ENCODE peak calls at places on chromosomes 11 and 22, in seven cellular contexts. E is effector memory CD8-positive, alpha-beta T cell; V is activated T-helper 1 cell treated with anti-CD3 and anti-CD28 coated beads, Interleukin-12 subunit alpha, Interleukin-12 subunit beta, Interleukin-2, Interleukin-4 antibody, amounts not matched to agents 30 ng/mL and 10 ng/mL and 1 ng/mL, durations not matched to agents 14 hours and 24 hours and 36 hours; C is amygdala; M is H4; N is transverse colon; G is DMS53. S is an unnamed sample.

GRCh38 chr11:72069787-72070251 is 10.5 kb downstream of the NUMA1 start:
- DNase-seq in E (no peak), M (peak; percentile 47), V (no peak), G (peak; percentile 87), N (peak; percentile 83), C (peak; percentile 2), S (no peak)

GRCh38 chr22:38760477-38761201 is 4.8 kb upstream of the SUN2 start:
- DNase-seq in V (no peak), C (no peak), E (no peak), N (no peak), G (peak; percentile 62), M (no peak), S (peak; percentile 50)

GRCh38 chr11:117717485-117718314 is 79.3 kb downstream of the DSCAML1 start:
- DNase-seq in C (peak; percentile 46), V (no peak), E (no peak), N (peak; percentile 32), M (no peak), G (peak; percentile 96), S (peak; percentile 49)

GRCh38 chr11:61589961-61590360 is 9.1 kb upstream of the SYT7 start:
- DNase-seq in G (no peak), C (no peak), N (no peak), V (no peak), M (no peak), E (no peak), S (no peak)

GRCh38 chr11:74012072-74012809 is 3.4 kb upstream of the UCP3 start:
- DNase-seq in N (no peak), G (no peak), C (no peak), E (no peak), V (no peak), M (no peak), S (no peak)

GRCh38 chr11:61972796-61973602 is 5.6 kb upstream of the FTH1 start:
- DNase-seq in E (no peak), G (peak; percentile 60), V (no peak), M (peak; percentile 69), N (no peak), C (no peak), S (no peak)

GRCh38 chr22:19120829-19121630 is 1.2 kb downstream of the DGCR2 start:
- DNase-seq in C (no peak), M (peak; percentile 22), G (peak; percentile 57), V (no peak), E (no peak), N (peak; percentile 80), S (no peak)

GRCh38 chr11:57515332-57516060 is at the start of gene SLC43A1:
- DNase-seq in C (no peak), E (peak; percentile 14), M (no peak), G (peak; percentile 35), N (peak; percentile 58), V (peak; percentile 9), S (peak; percentile 62)

GRCh38 chr11:93169950-93170561 is 27.7 kb downstream of the SLC36A4 start:
- DNase-seq in G (peak; percentile 64), V (no peak), E (no peak), C (no peak), M (peak; percentile 9), N (no peak), S (peak; percentile 64)

GRCh38 chr11:10459029-10459970 is 4.2 kb downstream of the AMPD3 start:
- DNase-seq in G (no peak), V (peak; percentile 61), M (no peak), C (no peak), E (peak; percentile 52), N (no peak), S (peak; percentile 52)

GRCh38 chr11:47863189-47863892 is 15.2 kb upstream of the NUP160 start:
- DNase-seq in M (peak; percentile 95), G (no peak), V (no peak), C (no peak), E (no peak), N (no peak), S (no peak)

GRCh38 chr11:130118636-130119387 is 40.8 kb upstream of the ST14 start:
- DNase-seq in C (no peak), E (peak; percentile 19), G (no peak), V (no peak), M (no peak), N (no peak), S (no peak)

GRCh38 chr11:22169833-22170232 is 23.1 kb upstream of the ANO5 start:
- DNase-seq in C (no peak), G (peak; percentile 60), V (no peak), E (no peak), N (no peak), M (peak; percentile 18), S (peak; percentile 35)

GRCh38 chr11:117930668-117931330 is 1.6 kb upstream of the TMPRSS13 start:
- DNase-seq in G (no peak), E (peak; percentile 26), M (no peak), N (no peak), C (no peak), V (no peak), S (no peak)

GRCh38 chr11:27201454-27202302 is 161.1 kb downstream of the BBOX1 start:
- DNase-seq in E (no peak), M (peak; percentile 90), V (no peak), G (peak; percentile 93), N (peak; percentile 96), C (no peak), S (peak; percentile 80)

GRCh38 chr11:116536416-116536815 is 236.4 kb downstream of the BUD13 start:
- DNase-seq in N (no peak), E (no peak), G (no peak), M (no peak), V (no peak), C (no peak), S (no peak)

GRCh38 chr11:119417726-119418540 is 5.0 kb downstream of the THY1 start:
- DNase-seq in C (no peak), G (no peak), M (peak; percentile 81), E (no peak), N (no peak), V (no peak), S (no peak)

GRCh38 chr22:24803064-24803542 is 2.9 kb upstream of the SGSM1 start:
- DNase-seq in E (peak; percentile 61), N (peak; percentile 71), G (peak; percentile 57), V (peak; percentile 35), C (peak; percentile 2), M (no peak), S (no peak)

GRCh38 chr11:3840870-3841425 is at the start of gene RHOG:
- DNase-seq in E (peak; percentile 45), C (peak; percentile 75), G (peak; percentile 91), N (peak; percentile 88), V (peak; percentile 63), M (peak; percentile 77), S (peak; percentile 56)

GRCh38 chr22:23245799-23246136 is 65.5 kb downstream of the BCR start:
- DNase-seq in E (no peak), C (no peak), N (no peak), M (no peak), V (no peak), G (no peak), S (no peak)

GRCh38 chr11:126054882-126055281 is 7.8 kb downstream of the CDON start:
- DNase-seq in N (no peak), M (no peak), G (no peak), C (no peak), V (no peak), E (no peak), S (no peak)

GRCh38 chr22:50082961-50083461 is 2.2 kb downstream of the MLC1 start:
- DNase-seq in V (no peak), M (no peak), E (no peak), C (no peak), N (peak; percentile 24), G (peak; percentile 71), S (no peak)

GRCh38 chr11:73645972-73646631 is at the start of gene PLEKHB1:
- DNase-seq in V (no peak), C (no peak), M (no peak), E (no peak), N (no peak), G (no peak), S (no peak)

GRCh38 chr11:35554491-35555237 is 29.2 kb upstream of the PAMR1 start:
- DNase-seq in M (no peak), N (no peak), C (no peak), V (no peak), G (peak; percentile 30), E (no peak), S (no peak)

GRCh38 chr11:59791639-59792038 is 18.9 kb downstream of the MRPL16 start:
- DNase-seq in N (no peak), C (no peak), G (no peak), V (no peak), E (no peak), M (no peak), S (no peak)

GRCh38 chr22:46830001-46830715 is 67.7 kb downstream of the TBC1D22A start:
- DNase-seq in C (no peak), G (no peak), V (no peak), N (peak; percentile 34), M (no peak), E (no peak), S (no peak)

S was measured in NCI-H1417.